ENCODE peak calls at places on chromosome 14, in nine cellular contexts. One of them, this sample, is unnamed.

GRCh38 chr14:78978896-78979295 is 808.7 kb downstream of the NRXN3 start:
- DNase-seq in mucosa of descending colon: no peak
- DNase-seq in hippocampal formation: peak
- DNase-seq in amniotic stem cell: no peak
- DNase-seq in germinal center: no peak
- DNase-seq in GM12891: no peak
- DNase-seq in HL-60: no peak
- DNase-seq in thoracic aorta: no peak
- DNase-seq in stimulated activated CD4-positive, alpha-beta T cell treated with anti-CD3 and anti-CD28 coated beads, Interleukin-2, amount 100 ng/mL, for 48 hours: no peak
- DNase-seq in this sample: no peak

GRCh38 chr14:105701456-105702274 is 175.3 kb downstream of the TMEM121 start:
- DNase-seq in germinal center: no peak
- DNase-seq in amniotic stem cell: no peak
- DNase-seq in mucosa of descending colon: no peak
- DNase-seq in thoracic aorta: no peak
- DNase-seq in stimulated activated CD4-positive, alpha-beta T cell treated with anti-CD3 and anti-CD28 coated beads, Interleukin-2, amount 100 ng/mL, for 48 hours: no peak
- DNase-seq in GM12891: no peak
- DNase-seq in hippocampal formation: no peak
- DNase-seq in HL-60: no peak
- DNase-seq in this sample: no peak

GRCh38 chr14:96754162-96754844 is 42.9 kb upstream of the VRK1 start:
- DNase-seq in thoracic aorta: no peak
- DNase-seq in hippocampal formation: no peak
- DNase-seq in stimulated activated CD4-positive, alpha-beta T cell treated with anti-CD3 and anti-CD28 coated beads, Interleukin-2, amount 100 ng/mL, for 48 hours: no peak
- DNase-seq in HL-60: no peak
- DNase-seq in germinal center: no peak
- DNase-seq in GM12891: no peak
- DNase-seq in mucosa of descending colon: no peak
- DNase-seq in amniotic stem cell: no peak
- DNase-seq in this sample: no peak

GRCh38 chr14:22887260-22887989 is 4.4 kb downstream of the REM2 start:
- DNase-seq in amniotic stem cell: no peak
- DNase-seq in germinal center: no peak
- DNase-seq in hippocampal formation: no peak
- DNase-seq in GM12891: no peak
- DNase-seq in mucosa of descending colon: peak
- DNase-seq in stimulated activated CD4-positive, alpha-beta T cell treated with anti-CD3 and anti-CD28 coated beads, Interleukin-2, amount 100 ng/mL, for 48 hours: no peak
- DNase-seq in HL-60: no peak
- DNase-seq in thoracic aorta: no peak
- DNase-seq in this sample: peak

GRCh38 chr14:68135566-68135965 is 316.0 kb downstream of the RAD51B start:
- DNase-seq in hippocampal formation: no peak
- DNase-seq in mucosa of descending colon: no peak
- DNase-seq in HL-60: no peak
- DNase-seq in germinal center: no peak
- DNase-seq in thoracic aorta: no peak
- DNase-seq in amniotic stem cell: no peak
- DNase-seq in GM12891: no peak
- DNase-seq in stimulated activated CD4-positive, alpha-beta T cell treated with anti-CD3 and anti-CD28 coated beads, Interleukin-2, amount 100 ng/mL, for 48 hours: no peak
- DNase-seq in this sample: no peak

GRCh38 chr14:59086241-59086899 is 102.1 kb upstream of the DAAM1 start:
- DNase-seq in germinal center: no peak
- DNase-seq in HL-60: no peak
- DNase-seq in amniotic stem cell: no peak
- DNase-seq in mucosa of descending colon: no peak
- DNase-seq in hippocampal formation: no peak
- DNase-seq in stimulated activated CD4-positive, alpha-beta T cell treated with anti-CD3 and anti-CD28 coated beads, Interleukin-2, amount 100 ng/mL, for 48 hours: no peak
- DNase-seq in thoracic aorta: no peak
- DNase-seq in GM12891: no peak
- DNase-seq in this sample: no peak

GRCh38 chr14:44893535-44893934 is 68.2 kb downstream of the KLHL28 start:
- DNase-seq in stimulated activated CD4-positive, alpha-beta T cell treated with anti-CD3 and anti-CD28 coated beads, Interleukin-2, amount 100 ng/mL, for 48 hours: no peak
- DNase-seq in amniotic stem cell: no peak
- DNase-seq in hippocampal formation: no peak
- DNase-seq in GM12891: no peak
- DNase-seq in mucosa of descending colon: no peak
- DNase-seq in thoracic aorta: no peak
- DNase-seq in germinal center: no peak
- DNase-seq in HL-60: no peak
- DNase-seq in this sample: no peak

GRCh38 chr14:69850086-69850735 is 29.0 kb upstream of the SMOC1 start:
- DNase-seq in amniotic stem cell: no peak
- DNase-seq in HL-60: no peak
- DNase-seq in mucosa of descending colon: no peak
- DNase-seq in stimulated activated CD4-positive, alpha-beta T cell treated with anti-CD3 and anti-CD28 coated beads, Interleukin-2, amount 100 ng/mL, for 48 hours: no peak
- DNase-seq in hippocampal formation: no peak
- DNase-seq in thoracic aorta: no peak
- DNase-seq in germinal center: no peak
- DNase-seq in GM12891: no peak
- DNase-seq in this sample: no peak

GRCh38 chr14:92589213-92589852 is 75.8 kb downstream of the RIN3 start:
- DNase-seq in amniotic stem cell: no peak
- DNase-seq in GM12891: no peak
- DNase-seq in mucosa of descending colon: peak
- DNase-seq in hippocampal formation: no peak
- DNase-seq in thoracic aorta: no peak
- DNase-seq in HL-60: no peak
- DNase-seq in germinal center: peak
- DNase-seq in stimulated activated CD4-positive, alpha-beta T cell treated with anti-CD3 and anti-CD28 coated beads, Interleukin-2, amount 100 ng/mL, for 48 hours: no peak
- DNase-seq in this sample: no peak

GRCh38 chr14:32077081-32078029 is at the start of gene ARHGAP5:
- DNase-seq in GM12891: peak
- DNase-seq in germinal center: peak
- DNase-seq in stimulated activated CD4-positive, alpha-beta T cell treated with anti-CD3 and anti-CD28 coated beads, Interleukin-2, amount 100 ng/mL, for 48 hours: peak
- DNase-seq in hippocampal formation: peak
- DNase-seq in mucosa of descending colon: peak
- DNase-seq in thoracic aorta: no peak
- DNase-seq in HL-60: peak
- DNase-seq in amniotic stem cell: no peak
- DNase-seq in this sample: peak

GRCh38 chr14:44392984-44393383 is 114.1 kb downstream of the FSCB start:
- DNase-seq in thoracic aorta: no peak
- DNase-seq in germinal center: no peak
- DNase-seq in mucosa of descending colon: no peak
- DNase-seq in amniotic stem cell: no peak
- DNase-seq in HL-60: no peak
- DNase-seq in stimulated activated CD4-positive, alpha-beta T cell treated with anti-CD3 and anti-CD28 coated beads, Interleukin-2, amount 100 ng/mL, for 48 hours: no peak
- DNase-seq in GM12891: no peak
- DNase-seq in hippocampal formation: no peak
- DNase-seq in this sample: no peak

GRCh38 chr14:76267322-76268012 is 108.5 kb upstream of the ESRRB start:
- DNase-seq in thoracic aorta: no peak
- DNase-seq in stimulated activated CD4-positive, alpha-beta T cell treated with anti-CD3 and anti-CD28 coated beads, Interleukin-2, amount 100 ng/mL, for 48 hours: peak
- DNase-seq in hippocampal formation: no peak
- DNase-seq in HL-60: no peak
- DNase-seq in germinal center: peak
- DNase-seq in mucosa of descending colon: peak
- DNase-seq in amniotic stem cell: no peak
- DNase-seq in GM12891: peak
- DNase-seq in this sample: no peak

GRCh38 chr14:78567343-78567742 is 397.2 kb downstream of the NRXN3 start:
- DNase-seq in HL-60: no peak
- DNase-seq in stimulated activated CD4-positive, alpha-beta T cell treated with anti-CD3 and anti-CD28 coated beads, Interleukin-2, amount 100 ng/mL, for 48 hours: no peak
- DNase-seq in amniotic stem cell: no peak
- DNase-seq in germinal center: no peak
- DNase-seq in thoracic aorta: no peak
- DNase-seq in hippocampal formation: no peak
- DNase-seq in mucosa of descending colon: no peak
- DNase-seq in GM12891: no peak
- DNase-seq in this sample: no peak

This sample was measured in CD8-positive, alpha-beta T cell.